ENCODE peak calls at places on chromosomes 2 and 18, in ten cellular contexts. D is GM10248, M is MCF 10A, V is fibroblast of the aortic adventitia, P is left ventricle myocardium inferior, Q is PC-9, K is Calu3, L is IMR-90, B is fibroblast of lung, E is dorsolateral prefrontal cortex. N is an unnamed sample.

GRCh38 chr2:209383212-209383611 is 40.6 kb upstream of the MAP2 start:
- DNase-seq in D (no peak), K (peak), V (peak), P (no peak), E (no peak), M (peak), Q (peak), L (peak), B (peak), N (peak)

GRCh38 chr2:238100049-238100820 is at the start of gene ESPNL:
- DNase-seq in E (peak), B (no peak), Q (no peak), D (no peak), P (no peak), V (no peak), L (no peak), M (no peak), K (no peak), N (no peak)

GRCh38 chr2:202278036-202278760 is 12.6 kb downstream of the NOP58 start:
- DNase-seq in B (peak), D (no peak), M (peak), L (peak), K (no peak), P (no peak), V (peak), E (no peak), Q (peak), N (peak)

GRCh38 chr2:240205348-240205747 is 64.9 kb upstream of the OTOS start:
- DNase-seq in B (peak), M (peak), D (no peak), P (no peak), V (peak), E (no peak), K (peak), Q (peak), L (peak), N (peak)

GRCh38 chr2:160075171-160075570 is 12.8 kb upstream of the PLA2R1 start:
- DNase-seq in M (peak), Q (no peak), E (no peak), V (peak), P (no peak), K (peak), L (peak), D (no peak), B (peak), N (peak)

GRCh38 chr18:36942264-36942663 is 113.3 kb downstream of the KIAA1328 start:
- DNase-seq in K (peak), E (no peak), D (peak), Q (no peak), V (peak), P (no peak), B (peak), L (peak), M (peak), N (peak)

GRCh38 chr2:39537150-39537549 is 100.1 kb upstream of the MAP4K3 start:
- DNase-seq in E (no peak), Q (no peak), M (no peak), V (no peak), K (no peak), D (no peak), B (no peak), L (no peak), P (no peak), N (no peak)

GRCh38 chr2:231926761-231927565 is 767 bp upstream of the NPPC start:
- DNase-seq in E (peak), D (peak), B (peak), V (no peak), L (peak), Q (no peak), M (no peak), K (peak), P (no peak), N (no peak)

GRCh38 chr2:26080356-26080755 is 46.5 kb downstream of the RAB10 start:
- DNase-seq in V (no peak), D (no peak), E (no peak), P (no peak), L (peak), Q (no peak), K (no peak), B (no peak), M (no peak), N (no peak)

GRCh38 chr2:127661949-127662510 is 13.3 kb downstream of the LIMS2 start:
- DNase-seq in K (no peak), M (no peak), V (peak), L (no peak), B (no peak), D (no peak), E (no peak), Q (no peak), P (no peak), N (peak)

GRCh38 chr2:48567671-48568070 is 37.7 kb downstream of the STON1 start:
- DNase-seq in P (no peak), B (peak), Q (no peak), V (peak), E (no peak), L (no peak), K (no peak), D (no peak), M (no peak), N (no peak)

GRCh38 chr2:162929571-162929970 is 91.0 kb upstream of the KCNH7 start:
- DNase-seq in B (peak), D (no peak), V (no peak), M (no peak), P (no peak), K (no peak), E (no peak), L (no peak), Q (no peak), N (no peak)

GRCh38 chr2:84912984-84913383 is 7.5 kb downstream of the TMSB10 start:
- DNase-seq in E (no peak), K (no peak), D (no peak), P (no peak), B (no peak), Q (no peak), L (no peak), V (no peak), M (no peak), N (no peak)

GRCh38 chr2:78245394-78246140 is 723.4 kb upstream of the LRRTM4 start:
- DNase-seq in Q (no peak), V (no peak), K (no peak), E (no peak), M (no peak), B (no peak), L (no peak), D (no peak), P (no peak), N (no peak)

GRCh38 chr2:169464508-169465386 is 14.5 kb upstream of the BBS5 start:
- DNase-seq in P (no peak), E (no peak), B (no peak), M (no peak), L (no peak), D (no peak), V (no peak), Q (no peak), K (no peak), N (peak)

GRCh38 chr2:122329266-122329665 is 573.8 kb downstream of the TSN start:
- DNase-seq in E (no peak), B (no peak), M (peak), V (no peak), K (no peak), D (no peak), Q (no peak), L (no peak), P (no peak), N (no peak)

GRCh38 chr2:28587526-28588230 is 91.8 kb downstream of the PLB1 start:
- DNase-seq in M (no peak), P (no peak), V (no peak), D (no peak), Q (no peak), E (no peak), B (no peak), K (no peak), L (no peak), N (no peak)

GRCh38 chr2:144239726-144240125 is 280.2 kb downstream of the ZEB2 start:
- DNase-seq in M (no peak), Q (no peak), D (no peak), V (no peak), B (no peak), L (no peak), E (no peak), P (no peak), K (no peak), N (no peak)

GRCh38 chr2:86221066-86221684 is 21.9 kb downstream of the MRPL35 start:
- DNase-seq in E (peak), V (peak), L (peak), M (peak), B (peak), P (no peak), D (peak), Q (no peak), K (peak), N (peak)

GRCh38 chr2:179235463-179236108 is 29.0 kb downstream of the SESTD1 start:
- DNase-seq in B (peak), V (peak), M (no peak), Q (no peak), P (no peak), L (peak), K (no peak), D (no peak), E (no peak), N (peak)

GRCh38 chr2:104976603-104977120 is 61.2 kb upstream of the MRPS9 start:
- DNase-seq in E (no peak), P (no peak), B (no peak), K (peak), D (peak), L (no peak), Q (no peak), V (no peak), M (peak), N (no peak)

GRCh38 chr2:233413529-233414272 is 59.4 kb downstream of the DGKD start:
- DNase-seq in P (peak), V (peak), D (no peak), Q (peak), E (no peak), M (peak), K (peak), B (peak), L (peak), N (peak)

GRCh38 chr2:228699888-228700287 is 518.4 kb upstream of the SPHKAP start:
- DNase-seq in D (no peak), B (no peak), M (peak), E (no peak), P (no peak), K (no peak), V (no peak), Q (no peak), L (no peak), N (no peak)

GRCh38 chr2:228698963-228699362 is 517.5 kb upstream of the SPHKAP start:
- DNase-seq in L (no peak), V (no peak), Q (no peak), D (no peak), B (no peak), K (no peak), P (no peak), M (peak), E (no peak), N (no peak)

GRCh38 chr2:228697456-228697855 is 516.0 kb upstream of the SPHKAP start:
- DNase-seq in K (no peak), L (no peak), V (no peak), P (no peak), D (no peak), B (no peak), Q (no peak), E (no peak), M (no peak), N (no peak)

GRCh38 chr2:228700638-228701037 is 519.2 kb upstream of the SPHKAP start:
- DNase-seq in E (no peak), D (no peak), V (peak), M (peak), B (peak), Q (no peak), L (peak), K (no peak), P (no peak), N (peak)

DNA sequence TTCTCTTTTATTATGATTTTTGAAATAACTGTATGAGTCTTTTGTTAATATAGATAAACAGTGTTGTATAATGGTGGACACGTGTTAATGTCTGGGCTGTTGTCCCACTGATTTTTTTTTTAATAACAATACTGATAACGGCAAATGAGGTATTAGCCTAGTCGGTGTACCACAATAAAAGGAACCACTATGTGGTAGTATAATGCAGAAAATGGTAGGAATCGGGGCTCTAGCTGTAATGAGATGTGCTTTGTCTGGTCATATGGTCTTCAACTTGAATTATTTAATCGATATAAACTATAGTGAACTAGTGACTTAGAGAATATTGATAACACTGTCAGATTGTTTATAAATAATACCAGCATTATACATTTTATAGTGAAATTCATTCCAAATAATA is 517.9 kb upstream of the SPHKAP start:
- DNase-seq in Q (no peak), K (no peak), L (peak), P (no peak), M (peak), B (peak), E (no peak), V (peak), D (no peak), N (peak)
- TF ChIP-seq CTCF in Q (no peak), K (no peak), L (no peak), P (peak), M (peak), B (peak), E (peak), V (peak), D (no peak), N (peak)

DNA sequence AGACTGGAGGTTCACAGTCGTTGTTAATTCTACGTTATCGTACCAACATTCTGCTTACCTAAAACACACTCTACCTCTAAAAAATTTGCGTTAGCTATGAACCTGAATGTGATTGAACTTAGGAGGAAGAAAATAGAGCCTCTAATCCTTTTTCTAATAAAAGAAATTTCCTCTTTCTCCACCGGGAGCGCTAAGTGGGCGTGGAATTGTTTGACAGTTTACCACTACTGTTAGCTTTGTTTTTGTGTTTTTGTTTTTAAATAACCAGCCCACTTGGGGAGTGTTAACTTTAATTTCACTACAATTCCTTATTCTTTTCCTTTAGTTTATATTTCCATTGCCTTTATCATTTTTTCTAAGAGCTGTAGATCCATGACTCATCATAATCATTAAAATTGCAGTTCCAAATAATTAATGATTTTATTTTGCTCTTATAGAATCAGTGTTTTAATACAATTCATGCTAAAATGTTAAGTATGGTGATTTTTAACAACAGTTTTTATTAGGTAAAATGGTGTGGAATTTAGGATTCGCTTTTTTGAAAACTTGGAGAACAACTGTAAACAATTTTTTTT is 55.0 kb upstream of the ITM2C start:
- DNase-seq in M (peak), P (no peak), L (no peak), D (no peak), K (no peak), B (no peak), E (no peak), Q (no peak), V (no peak), N (no peak)
- TF ChIP-seq CTCF in M (no peak), P (no peak), L (peak), D (no peak), K (no peak), B (peak), E (no peak), Q (peak), V (peak), N (peak)

GRCh38 chr2:79669714-79670113 is 156.9 kb downstream of the CTNNA2 start:
- DNase-seq in M (no peak), P (no peak), E (no peak), K (no peak), Q (no peak), D (no peak), V (no peak), L (no peak), B (no peak), N (no peak)

GRCh38 chr2:79666430-79666829 is 153.6 kb downstream of the CTNNA2 start:
- DNase-seq in B (no peak), D (no peak), Q (no peak), M (no peak), L (no peak), K (no peak), P (no peak), E (no peak), V (no peak), N (no peak)

DNA sequence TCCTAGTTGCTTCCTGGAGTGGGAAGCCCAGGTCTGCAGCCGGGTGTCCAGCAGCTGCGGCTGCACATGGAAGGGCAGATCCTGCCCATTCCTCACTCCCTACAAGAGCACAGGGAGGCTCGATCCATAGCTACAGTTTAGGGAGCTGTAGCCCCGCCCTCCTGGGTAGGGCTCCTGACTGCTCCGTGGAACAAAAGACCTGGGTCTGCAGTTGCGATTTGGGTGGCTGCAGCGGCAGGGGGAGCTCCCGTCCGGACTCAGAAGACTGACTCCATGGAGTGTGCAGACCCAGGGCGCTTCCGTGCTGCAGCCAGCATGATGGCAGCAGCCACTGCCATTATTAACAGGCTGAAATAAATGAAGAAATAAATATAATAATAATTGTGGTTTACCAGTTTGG is 157.3 kb downstream of the CTNNA2 start:
- DNase-seq in M (no peak), K (no peak), B (no peak), L (no peak), V (no peak), P (no peak), D (no peak), Q (no peak), E (no peak), N (no peak)
- TF ChIP-seq CTCF in M (no peak), K (no peak), B (no peak), L (no peak), V (no peak), P (no peak), D (no peak), Q (no peak), E (no peak), N (no peak)

GRCh38 chr18:23226386-23226785 is 91.1 kb downstream of the CABLES1 start:
- DNase-seq in Q (no peak), D (no peak), P (no peak), K (no peak), V (peak), L (peak), B (peak), M (no peak), E (no peak), N (peak)
- TF ChIP-seq CTCF in Q (no peak), D (no peak), P (no peak), K (no peak), V (no peak), L (no peak), B (no peak), M (no peak), E (no peak), N (no peak)

DNA sequence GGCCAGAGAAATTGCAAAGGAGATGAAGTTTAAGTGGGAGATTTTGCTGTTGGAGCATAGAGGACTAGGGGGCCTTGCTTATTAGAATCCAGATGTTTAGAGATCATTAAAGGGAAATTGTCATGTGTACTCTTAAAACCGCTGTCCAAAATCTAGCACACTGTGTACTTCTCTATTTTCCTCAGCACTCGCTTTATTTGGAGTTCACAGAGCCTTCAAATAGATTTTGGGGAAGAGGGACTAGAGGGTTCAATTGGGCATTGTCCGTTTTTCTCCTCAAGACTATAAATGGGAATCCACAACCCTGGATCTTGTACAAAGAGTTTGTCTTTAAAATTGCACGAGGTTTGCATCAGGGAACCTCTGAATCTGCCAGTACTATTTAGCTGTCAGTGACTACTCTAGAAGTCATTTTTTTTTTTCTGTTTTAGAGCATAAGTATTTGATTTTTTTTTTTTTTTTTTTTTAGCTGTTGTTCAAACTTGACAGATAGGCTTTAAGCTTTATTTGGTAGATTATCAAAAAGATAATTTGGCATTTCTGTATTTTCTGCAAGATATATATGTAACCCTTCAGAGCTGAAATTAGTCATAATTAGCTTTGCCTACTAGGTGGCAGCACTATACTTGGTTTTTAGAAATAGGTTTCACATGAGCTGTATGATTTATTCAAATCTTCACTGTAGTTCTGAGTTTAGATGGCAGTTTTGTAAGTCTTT is 14.2 kb downstream of the PMS1 start:
- DNase-seq in Q (no peak), V (peak), E (no peak), B (peak), P (no peak), L (peak), K (no peak), M (peak), D (peak), N (peak)
- TF ChIP-seq CTCF in Q (peak), V (peak), E (peak), B (peak), P (peak), L (peak), K (peak), M (peak), D (peak), N (peak)

DNA sequence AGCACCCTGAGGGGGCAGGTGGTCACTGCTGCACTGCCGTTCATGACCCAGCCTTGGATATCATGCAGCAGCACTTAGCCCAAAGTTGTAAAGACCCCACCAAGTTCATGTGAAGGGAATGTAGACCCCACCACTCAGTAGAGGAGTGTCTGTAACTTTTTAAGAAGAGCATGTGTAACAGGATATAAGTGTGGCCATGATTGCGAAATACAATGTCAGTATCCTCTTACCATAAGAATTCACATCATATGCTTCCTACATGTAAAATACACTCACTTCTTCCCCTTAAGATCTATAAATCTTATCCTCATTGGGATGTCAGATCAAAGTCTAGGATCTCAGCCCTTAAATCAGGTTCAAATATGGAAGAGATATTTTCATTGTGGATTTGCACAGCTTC is 276.9 kb downstream of the PTPRM start:
- DNase-seq in M (no peak), Q (no peak), L (peak), B (no peak), P (no peak), E (no peak), V (no peak), D (no peak), K (no peak), N (peak)
- TF ChIP-seq CTCF in M (no peak), Q (no peak), L (no peak), B (no peak), P (no peak), E (no peak), V (no peak), D (no peak), K (no peak), N (no peak)

DNA sequence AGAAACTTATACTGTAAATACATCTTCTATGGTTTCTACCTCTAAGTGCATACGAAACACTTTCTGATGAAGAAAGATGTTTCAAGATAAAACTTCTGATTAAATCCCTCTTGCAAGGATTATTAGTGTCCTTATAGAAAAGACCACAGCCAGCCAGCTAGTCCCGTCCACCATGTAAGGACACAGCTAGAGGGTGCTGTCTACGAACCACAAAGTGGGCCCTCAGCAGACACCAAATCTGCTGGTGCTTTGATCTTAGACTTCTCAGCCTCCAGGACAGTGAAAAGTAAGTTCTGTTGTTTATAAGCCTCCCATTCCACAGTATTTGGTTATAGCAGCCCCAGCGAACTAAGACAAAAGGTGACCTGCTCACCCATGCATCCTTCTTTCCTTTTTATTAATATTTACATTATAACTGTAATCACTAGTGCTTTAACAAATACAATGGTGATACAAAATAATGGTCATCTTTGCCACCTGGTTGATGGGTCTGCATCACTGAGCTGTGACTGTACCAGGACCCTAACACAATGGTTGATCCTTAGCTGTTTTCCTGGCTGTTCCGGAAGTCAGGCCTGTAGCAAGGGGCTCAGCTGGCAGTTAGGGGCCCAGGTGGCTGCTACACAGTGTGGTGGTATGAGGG is 108.4 kb upstream of the SMAD7 start:
- DNase-seq in K (no peak), V (peak), P (no peak), Q (no peak), D (no peak), E (no peak), B (no peak), M (no peak), L (peak), N (peak)
- TF ChIP-seq CTCF in K (no peak), V (peak), P (peak), Q (no peak), D (peak), E (no peak), B (peak), M (no peak), L (peak), N (peak)

N was measured in fibroblast of villous mesenchyme.